ENCODE peak calls at places on chromosomes 4 and X, in eight cellular contexts. E is left ventricle myocardium inferior, Q is cardiac muscle cell, H is glutamatergic neuron, D is progenitor cell of endocrine pancreas, U is GM23338, A is WERI-Rb-1, S is BE2C. I is an unnamed sample.
A peak's percentile ranks its signal among the peaks of the same experiment; 100 is the strongest.

GRCh38 chr4:8849266-8850073 is 22.2 kb downstream of the HMX1 start:
- DNase-seq in S (no peak), E (no peak), U (no peak), Q (no peak), A (peak; percentile 4), D (no peak), H (no peak), I (peak; percentile 14)

GRCh38 chr4:182574706-182575105 is 331.5 kb downstream of the TENM3 start:
- DNase-seq in S (no peak), U (no peak), Q (no peak), D (no peak), H (no peak), A (no peak), E (no peak), I (no peak)

GRCh38 chr4:169428376-169428775 is 157.6 kb upstream of the SH3RF1 start:
- DNase-seq in U (no peak), A (no peak), H (no peak), Q (no peak), D (no peak), S (no peak), E (no peak), I (no peak)

GRCh38 chrX:52424658-52425057 is 55.8 kb downstream of the XAGE2 start:
- DNase-seq in D (no peak), H (no peak), A (no peak), S (no peak), U (no peak), Q (no peak), E (no peak), I (no peak)

GRCh38 chr4:142043509-142043908 is 407.1 kb downstream of the IL15 start:
- DNase-seq in H (no peak), S (no peak), Q (no peak), U (no peak), E (no peak), A (no peak), D (no peak), I (no peak)

GRCh38 chrX:108946531-108946930 is 210.2 kb upstream of the IRS4 start:
- DNase-seq in Q (no peak), S (no peak), H (no peak), U (no peak), D (no peak), A (no peak), E (no peak), I (no peak)

GRCh38 chrX:46279925-46280313 is 265.3 kb downstream of the ZNF674 start:
- DNase-seq in A (no peak), S (no peak), U (no peak), D (no peak), Q (no peak), E (no peak), H (no peak), I (no peak)

GRCh38 chr4:159366966-159367365 is 264.1 kb downstream of the RAPGEF2 start:
- DNase-seq in E (peak; percentile 38), A (no peak), H (no peak), S (no peak), D (no peak), Q (no peak), U (no peak), I (no peak)

GRCh38 chr4:56979674-56980073 is 978 bp downstream of the POLR2B start:
- DNase-seq in U (peak; percentile 46), Q (peak; percentile 16), A (peak; percentile 39), S (peak; percentile 36), E (no peak), D (no peak), H (peak; percentile 43), I (no peak)

GRCh38 chr4:92477309-92477708 is 173.5 kb downstream of the GRID2 start:
- DNase-seq in A (no peak), S (no peak), D (no peak), U (no peak), E (no peak), H (no peak), Q (no peak), I (no peak)

GRCh38 chr4:41644288-41644914 is 104.1 kb downstream of the PHOX2B start:
- DNase-seq in S (peak; percentile 90), E (peak; percentile 77), Q (peak; percentile 86), U (peak; percentile 90), A (peak; percentile 89), D (peak; percentile 87), H (peak; percentile 95), I (peak; percentile 44)

GRCh38 chrX:333611-334311 is 15.2 kb upstream of the GTPBP6 start:
- DNase-seq in E (peak; percentile 11), Q (no peak), U (no peak), S (no peak), D (no peak), A (no peak), H (no peak), I (no peak)

GRCh38 chr4:146368209-146368608 is 153.5 kb downstream of the SLC10A7 start:
- DNase-seq in S (peak; percentile 15), Q (peak; percentile 82), D (no peak), A (no peak), E (peak; percentile 15), H (no peak), U (no peak), I (no peak)

GRCh38 chrX:18146954-18147353 is 73.7 kb downstream of the BEND2 start:
- DNase-seq in Q (peak; percentile 72), H (no peak), E (no peak), U (peak; percentile 66), D (peak; percentile 17), S (no peak), A (no peak), I (no peak)

GRCh38 chr4:173415885-173416658 is 17.2 kb upstream of the SCRG1 start:
- DNase-seq in H (no peak), S (no peak), A (no peak), E (peak; percentile 48), Q (no peak), D (no peak), U (peak; percentile 16), I (no peak)

GRCh38 chr4:172776203-172776896 is 392.3 kb upstream of the GALNT7 start:
- DNase-seq in E (no peak), D (no peak), H (no peak), S (no peak), U (no peak), A (no peak), Q (no peak), I (no peak)

GRCh38 chr4:152460488-152460887 is 75.4 kb downstream of the FBXW7 start:
- DNase-seq in D (no peak), U (no peak), E (no peak), Q (no peak), H (no peak), A (no peak), S (no peak), I (no peak)

GRCh38 chrX:119826399-119826959 is 26.3 kb downstream of the UPF3B start:
- DNase-seq in A (no peak), U (peak; percentile 5), Q (no peak), S (no peak), H (no peak), D (no peak), E (no peak), I (no peak)

GRCh38 chr4:185838514-185839203 is 26.7 kb upstream of the SORBS2 start:
- DNase-seq in Q (no peak), E (no peak), H (no peak), A (no peak), D (no peak), S (no peak), U (no peak), I (no peak)

GRCh38 chr4:105399535-105400161 is 74.2 kb downstream of the PPA2 start:
- DNase-seq in S (no peak), E (no peak), U (no peak), Q (no peak), D (no peak), H (no peak), A (no peak), I (no peak)

GRCh38 chrX:103919336-103919682 is 43.1 kb upstream of the TMSB15B start:
- DNase-seq in Q (no peak), H (no peak), D (no peak), E (no peak), U (no peak), S (peak; percentile 10), A (peak; percentile 28), I (no peak)

GRCh38 chr4:141090473-141090872 is 42.8 kb downstream of the RNF150 start:
- DNase-seq in A (no peak), D (no peak), H (no peak), Q (no peak), E (no peak), S (no peak), U (no peak), I (no peak)

GRCh38 chr4:48071171-48071570 is 54.6 kb downstream of the NIPAL1 start:
- DNase-seq in Q (no peak), E (no peak), U (no peak), S (no peak), H (no peak), A (no peak), D (no peak), I (no peak)

GRCh38 chrX:6363193-6363592 is 134.5 kb upstream of the NLGN4X start:
- DNase-seq in S (no peak), A (no peak), U (peak; percentile 16), E (no peak), H (no peak), D (no peak), Q (peak; percentile 19), I (no peak)
- TF ChIP-seq CTCF in S (no peak), A (peak; percentile 4), U (peak; percentile 39), E (no peak), H (no peak), D (peak; percentile 36), Q (no peak), I (no peak)

GRCh38 chrX:22666441-22666840 is 333.3 kb upstream of the DDX53 start:
- DNase-seq in U (peak; percentile 73), Q (peak; percentile 33), E (no peak), D (no peak), A (peak; percentile 39), S (peak; percentile 71), H (peak; percentile 18), I (no peak)
- TF ChIP-seq CTCF in U (peak; percentile 42), Q (peak; percentile 29), E (no peak), D (peak; percentile 23), A (peak; percentile 54), S (peak; percentile 68), H (peak; percentile 24), I (no peak)

GRCh38 chr4:102578819-102579218 is 77.7 kb downstream of the NFKB1 start:
- DNase-seq in D (no peak), U (peak; percentile 93), S (no peak), H (peak; percentile 33), A (peak; percentile 66), Q (peak; percentile 78), E (no peak), I (no peak)
- TF ChIP-seq CTCF in D (peak; percentile 24), U (peak; percentile 74), S (no peak), H (peak; percentile 21), A (peak; percentile 54), Q (no peak), E (no peak), I (no peak)

DNA sequence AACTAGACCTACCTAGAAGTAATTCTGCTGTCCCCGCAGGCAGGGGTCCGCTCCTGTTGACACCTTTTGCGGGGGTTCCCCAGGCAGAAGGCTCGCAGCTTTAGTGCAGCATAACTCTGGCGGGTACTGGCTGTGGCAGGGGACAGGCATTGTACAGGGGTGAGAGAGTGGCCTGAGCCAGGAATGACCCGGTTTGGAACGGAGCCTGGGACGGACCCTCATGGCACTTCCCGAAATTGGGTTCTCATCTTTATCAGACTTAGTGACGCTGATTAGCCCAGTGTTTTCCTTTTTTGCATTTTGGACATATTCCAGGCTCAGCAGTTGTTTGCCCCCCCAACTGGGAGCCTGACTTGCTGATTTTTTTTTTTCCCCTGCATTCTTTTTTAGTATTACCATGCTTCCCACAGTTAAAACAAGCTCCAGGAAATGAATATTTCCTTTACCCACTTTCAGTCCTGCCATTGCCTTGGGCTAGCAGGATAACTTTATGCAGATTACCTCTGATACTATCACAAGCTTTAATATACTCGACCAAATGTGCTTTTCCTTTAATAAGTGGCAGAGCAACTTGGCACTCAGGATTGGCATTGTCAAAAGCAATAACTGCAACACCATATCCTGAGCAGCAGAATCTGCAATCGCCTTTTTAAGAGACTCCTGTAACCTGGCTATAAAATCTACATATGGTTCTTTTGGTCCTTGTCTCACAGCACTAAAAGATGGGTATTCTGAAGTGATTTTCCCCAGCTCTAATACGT is 55.9 kb upstream of the WDR1 start:
- DNase-seq in S (no peak), U (no peak), E (no peak), Q (no peak), A (no peak), D (no peak), H (no peak), I (no peak)
- TF ChIP-seq CTCF in S (no peak), U (no peak), E (no peak), Q (no peak), A (no peak), D (no peak), H (no peak), I (no peak)

I was measured in omental fat pad.